ENCODE peak calls at places on chromosome 4, in eight cellular contexts. One of them, this sample, is unnamed.

GRCh38 chr4:46931981-46932380 is 22.9 kb upstream of the COX7B2 start:
- DNase-seq in fibroblast of pulmonary artery: peak; percentile 64
- DNase-seq in ovary: no peak
- DNase-seq in esophagus muscularis mucosa: no peak
- DNase-seq in osteocyte: no peak
- DNase-seq in GM13977: no peak
- DNase-seq in thoracic aorta: no peak
- DNase-seq in fibroblast of lung: peak; percentile 76
- DNase-seq in this sample: no peak

GRCh38 chr4:74444891-74445642 is at the start of gene AREG:
- DNase-seq in fibroblast of pulmonary artery: peak; percentile 92
- DNase-seq in ovary: peak; percentile 77
- DNase-seq in esophagus muscularis mucosa: peak; percentile 94
- DNase-seq in osteocyte: peak; percentile 85
- DNase-seq in GM13977: peak; percentile 74
- DNase-seq in thoracic aorta: peak; percentile 33
- DNase-seq in fibroblast of lung: peak; percentile 88
- DNase-seq in this sample: peak; percentile 63

GRCh38 chr4:88291003-88291402 is 6.6 kb upstream of the PPM1K start:
- DNase-seq in fibroblast of pulmonary artery: peak; percentile 55
- DNase-seq in ovary: no peak
- DNase-seq in esophagus muscularis mucosa: peak; percentile 55
- DNase-seq in osteocyte: no peak
- DNase-seq in GM13977: no peak
- DNase-seq in thoracic aorta: no peak
- DNase-seq in fibroblast of lung: peak; percentile 60
- DNase-seq in this sample: no peak

GRCh38 chr4:96164814-96165351 is 325.0 kb downstream of the PDHA2 start:
- DNase-seq in fibroblast of pulmonary artery: peak; percentile 92
- DNase-seq in ovary: no peak
- DNase-seq in esophagus muscularis mucosa: no peak
- DNase-seq in osteocyte: no peak
- DNase-seq in GM13977: no peak
- DNase-seq in thoracic aorta: no peak
- DNase-seq in fibroblast of lung: peak; percentile 75
- DNase-seq in this sample: no peak

GRCh38 chr4:105306158-105306781 is 159.6 kb downstream of the TET2 start:
- DNase-seq in fibroblast of pulmonary artery: peak; percentile 2
- DNase-seq in ovary: no peak
- DNase-seq in esophagus muscularis mucosa: no peak
- DNase-seq in osteocyte: no peak
- DNase-seq in GM13977: peak; percentile 65
- DNase-seq in thoracic aorta: no peak
- DNase-seq in fibroblast of lung: no peak
- DNase-seq in this sample: no peak

GRCh38 chr4:153207027-153207426 is 2.8 kb downstream of the TRIM2 start:
- DNase-seq in fibroblast of pulmonary artery: no peak
- DNase-seq in ovary: no peak
- DNase-seq in esophagus muscularis mucosa: no peak
- DNase-seq in osteocyte: no peak
- DNase-seq in GM13977: no peak
- DNase-seq in thoracic aorta: no peak
- DNase-seq in fibroblast of lung: no peak
- DNase-seq in this sample: no peak

GRCh38 chr4:138555584-138555983 is 313.4 kb upstream of the SLC7A11 start:
- DNase-seq in fibroblast of pulmonary artery: peak; percentile 53
- DNase-seq in ovary: no peak
- DNase-seq in esophagus muscularis mucosa: no peak
- DNase-seq in osteocyte: no peak
- DNase-seq in GM13977: no peak
- DNase-seq in thoracic aorta: no peak
- DNase-seq in fibroblast of lung: peak; percentile 28
- DNase-seq in this sample: no peak

GRCh38 chr4:113961322-113961698 is 18.1 kb downstream of the ARSJ start:
- DNase-seq in fibroblast of pulmonary artery: peak; percentile 89
- DNase-seq in ovary: no peak
- DNase-seq in esophagus muscularis mucosa: no peak
- DNase-seq in osteocyte: no peak
- DNase-seq in GM13977: no peak
- DNase-seq in thoracic aorta: no peak
- DNase-seq in fibroblast of lung: peak; percentile 85
- DNase-seq in this sample: no peak

GRCh38 chr4:145132521-145133098 is 34.5 kb downstream of the ABCE1 start:
- DNase-seq in fibroblast of pulmonary artery: peak; percentile 35
- DNase-seq in ovary: no peak
- DNase-seq in esophagus muscularis mucosa: no peak
- DNase-seq in osteocyte: no peak
- DNase-seq in GM13977: peak; percentile 49
- DNase-seq in thoracic aorta: no peak
- DNase-seq in fibroblast of lung: peak; percentile 26
- DNase-seq in this sample: no peak

GRCh38 chr4:56666279-56666678 is 14.8 kb downstream of the HOPX start:
- DNase-seq in fibroblast of pulmonary artery: no peak
- DNase-seq in ovary: no peak
- DNase-seq in esophagus muscularis mucosa: no peak
- DNase-seq in osteocyte: no peak
- DNase-seq in GM13977: no peak
- DNase-seq in thoracic aorta: no peak
- DNase-seq in fibroblast of lung: no peak
- DNase-seq in this sample: no peak

GRCh38 chr4:1723131-1723801 is 1.9 kb downstream of the TACC3 start:
- DNase-seq in fibroblast of pulmonary artery: no peak
- DNase-seq in ovary: peak; percentile 19
- DNase-seq in esophagus muscularis mucosa: no peak
- DNase-seq in osteocyte: no peak
- DNase-seq in GM13977: peak; percentile 46
- DNase-seq in thoracic aorta: no peak
- DNase-seq in fibroblast of lung: no peak
- DNase-seq in this sample: no peak

GRCh38 chr4:71272976-71273375 is 65.8 kb upstream of the SLC4A4 start:
- DNase-seq in fibroblast of pulmonary artery: no peak
- DNase-seq in ovary: no peak
- DNase-seq in esophagus muscularis mucosa: no peak
- DNase-seq in osteocyte: no peak
- DNase-seq in GM13977: no peak
- DNase-seq in thoracic aorta: no peak
- DNase-seq in fibroblast of lung: no peak
- DNase-seq in this sample: no peak

GRCh38 chr4:6674500-6675149 is 19.1 kb upstream of the S100P start:
- DNase-seq in fibroblast of pulmonary artery: peak; percentile 41
- DNase-seq in ovary: no peak
- DNase-seq in esophagus muscularis mucosa: no peak
- DNase-seq in osteocyte: no peak
- DNase-seq in GM13977: peak; percentile 76
- DNase-seq in thoracic aorta: no peak
- DNase-seq in fibroblast of lung: peak; percentile 40
- DNase-seq in this sample: no peak

GRCh38 chr4:1489639-1489995 is 83.4 kb upstream of the NKX1-1 start:
- DNase-seq in fibroblast of pulmonary artery: no peak
- DNase-seq in ovary: no peak
- DNase-seq in esophagus muscularis mucosa: no peak
- DNase-seq in osteocyte: no peak
- DNase-seq in GM13977: no peak
- DNase-seq in thoracic aorta: no peak
- DNase-seq in fibroblast of lung: no peak
- DNase-seq in this sample: no peak

GRCh38 chr4:88211473-88212252 is 53.2 kb upstream of the ABCG2 start:
- DNase-seq in fibroblast of pulmonary artery: peak; percentile 61
- DNase-seq in ovary: no peak
- DNase-seq in esophagus muscularis mucosa: peak; percentile 85
- DNase-seq in osteocyte: no peak
- DNase-seq in GM13977: peak; percentile 64
- DNase-seq in thoracic aorta: no peak
- DNase-seq in fibroblast of lung: peak; percentile 59
- DNase-seq in this sample: no peak

GRCh38 chr4:83109480-83110221 is 4.9 kb downstream of the PLAC8 start:
- DNase-seq in fibroblast of pulmonary artery: peak; percentile 14
- DNase-seq in ovary: peak; percentile 33
- DNase-seq in esophagus muscularis mucosa: no peak
- DNase-seq in osteocyte: no peak
- DNase-seq in GM13977: peak; percentile 32
- DNase-seq in thoracic aorta: no peak
- DNase-seq in fibroblast of lung: no peak
- DNase-seq in this sample: no peak

GRCh38 chr4:163331629-163332360 is 601 bp downstream of the NPY1R start:
- DNase-seq in fibroblast of pulmonary artery: peak; percentile 28
- DNase-seq in ovary: peak; percentile 16
- DNase-seq in esophagus muscularis mucosa: no peak
- DNase-seq in osteocyte: no peak
- DNase-seq in GM13977: no peak
- DNase-seq in thoracic aorta: no peak
- DNase-seq in fibroblast of lung: peak; percentile 15
- DNase-seq in this sample: no peak

GRCh38 chr4:76430519-76431388 is 4.3 kb upstream of the SHROOM3 start:
- DNase-seq in fibroblast of pulmonary artery: peak; percentile 75
- DNase-seq in ovary: no peak
- DNase-seq in esophagus muscularis mucosa: no peak
- DNase-seq in osteocyte: no peak
- DNase-seq in GM13977: peak; percentile 62
- DNase-seq in thoracic aorta: no peak
- DNase-seq in fibroblast of lung: peak; percentile 77
- DNase-seq in this sample: no peak

GRCh38 chr4:76434901-76435688 is at the start of gene SHROOM3:
- DNase-seq in fibroblast of pulmonary artery: no peak
- DNase-seq in ovary: no peak
- DNase-seq in esophagus muscularis mucosa: no peak
- DNase-seq in osteocyte: no peak
- DNase-seq in GM13977: no peak
- DNase-seq in thoracic aorta: no peak
- DNase-seq in fibroblast of lung: no peak
- DNase-seq in this sample: no peak

GRCh38 chr4:76439491-76439890 is 4.5 kb downstream of the SHROOM3 start:
- DNase-seq in fibroblast of pulmonary artery: no peak
- DNase-seq in ovary: no peak
- DNase-seq in esophagus muscularis mucosa: no peak
- DNase-seq in osteocyte: no peak
- DNase-seq in GM13977: no peak
- DNase-seq in thoracic aorta: no peak
- DNase-seq in fibroblast of lung: no peak
- DNase-seq in this sample: no peak

GRCh38 chr4:76435689-76436176 is 704 bp downstream of the SHROOM3 start:
- DNase-seq in fibroblast of pulmonary artery: no peak
- DNase-seq in ovary: no peak
- DNase-seq in esophagus muscularis mucosa: no peak
- DNase-seq in osteocyte: no peak
- DNase-seq in GM13977: no peak
- DNase-seq in thoracic aorta: no peak
- DNase-seq in fibroblast of lung: no peak
- DNase-seq in this sample: no peak
- TF ChIP-seq CTCF in fibroblast of pulmonary artery: no peak
- TF ChIP-seq CTCF in ovary: no peak
- TF ChIP-seq CTCF in esophagus muscularis mucosa: no peak
- TF ChIP-seq CTCF in osteocyte: peak; percentile 19
- TF ChIP-seq CTCF in GM13977: no peak
- TF ChIP-seq CTCF in thoracic aorta: no peak
- TF ChIP-seq CTCF in fibroblast of lung: peak; percentile 18
- TF ChIP-seq CTCF in this sample: no peak

GRCh38 chr4:123662827-123663226 is 266.2 kb downstream of the SPRY1 start:
- DNase-seq in fibroblast of pulmonary artery: no peak
- DNase-seq in ovary: no peak
- DNase-seq in esophagus muscularis mucosa: no peak
- DNase-seq in osteocyte: no peak
- DNase-seq in GM13977: no peak
- DNase-seq in thoracic aorta: no peak
- DNase-seq in fibroblast of lung: no peak
- DNase-seq in this sample: no peak

GRCh38 chr4:123661080-123661737 is 264.6 kb downstream of the SPRY1 start:
- DNase-seq in fibroblast of pulmonary artery: peak; percentile 70
- DNase-seq in ovary: no peak
- DNase-seq in esophagus muscularis mucosa: no peak
- DNase-seq in osteocyte: no peak
- DNase-seq in GM13977: no peak
- DNase-seq in thoracic aorta: no peak
- DNase-seq in fibroblast of lung: peak; percentile 62
- DNase-seq in this sample: no peak

GRCh38 chr4:123659262-123659661 is 262.7 kb downstream of the SPRY1 start:
- DNase-seq in fibroblast of pulmonary artery: no peak
- DNase-seq in ovary: no peak
- DNase-seq in esophagus muscularis mucosa: no peak
- DNase-seq in osteocyte: no peak
- DNase-seq in GM13977: no peak
- DNase-seq in thoracic aorta: no peak
- DNase-seq in fibroblast of lung: no peak
- DNase-seq in this sample: no peak

GRCh38 chr4:123659759-123660158 is 263.2 kb downstream of the SPRY1 start:
- DNase-seq in fibroblast of pulmonary artery: peak; percentile 29
- DNase-seq in ovary: no peak
- DNase-seq in esophagus muscularis mucosa: no peak
- DNase-seq in osteocyte: no peak
- DNase-seq in GM13977: no peak
- DNase-seq in thoracic aorta: no peak
- DNase-seq in fibroblast of lung: peak; percentile 42
- DNase-seq in this sample: no peak
- TF ChIP-seq CTCF in fibroblast of pulmonary artery: peak; percentile 20
- TF ChIP-seq CTCF in ovary: no peak
- TF ChIP-seq CTCF in esophagus muscularis mucosa: peak; percentile 21
- TF ChIP-seq CTCF in osteocyte: peak; percentile 40
- TF ChIP-seq CTCF in GM13977: peak; percentile 23
- TF ChIP-seq CTCF in thoracic aorta: no peak
- TF ChIP-seq CTCF in fibroblast of lung: peak; percentile 21
- TF ChIP-seq CTCF in this sample: no peak

GRCh38 chr4:16268290-16268689 is 42.0 kb upstream of the TAPT1 start:
- DNase-seq in fibroblast of pulmonary artery: no peak
- DNase-seq in ovary: no peak
- DNase-seq in esophagus muscularis mucosa: no peak
- DNase-seq in osteocyte: no peak
- DNase-seq in GM13977: no peak
- DNase-seq in thoracic aorta: no peak
- DNase-seq in fibroblast of lung: no peak
- DNase-seq in this sample: no peak

GRCh38 chr4:16267639-16268038 is 41.4 kb upstream of the TAPT1 start:
- DNase-seq in fibroblast of pulmonary artery: no peak
- DNase-seq in ovary: no peak
- DNase-seq in esophagus muscularis mucosa: no peak
- DNase-seq in osteocyte: no peak
- DNase-seq in GM13977: no peak
- DNase-seq in thoracic aorta: no peak
- DNase-seq in fibroblast of lung: no peak
- DNase-seq in this sample: no peak

GRCh38 chr4:16269742-16270522 is 43.7 kb upstream of the TAPT1 start:
- DNase-seq in fibroblast of pulmonary artery: peak; percentile 84
- DNase-seq in ovary: no peak
- DNase-seq in esophagus muscularis mucosa: no peak
- DNase-seq in osteocyte: no peak
- DNase-seq in GM13977: no peak
- DNase-seq in thoracic aorta: no peak
- DNase-seq in fibroblast of lung: peak; percentile 36
- DNase-seq in this sample: no peak

GRCh38 chr4:16265820-16266219 is 39.5 kb upstream of the TAPT1 start:
- DNase-seq in fibroblast of pulmonary artery: no peak
- DNase-seq in ovary: no peak
- DNase-seq in esophagus muscularis mucosa: no peak
- DNase-seq in osteocyte: no peak
- DNase-seq in GM13977: no peak
- DNase-seq in thoracic aorta: no peak
- DNase-seq in fibroblast of lung: no peak
- DNase-seq in this sample: no peak

GRCh38 chr4:16270654-16271328 is 44.5 kb upstream of the TAPT1 start:
- DNase-seq in fibroblast of pulmonary artery: no peak
- DNase-seq in ovary: no peak
- DNase-seq in esophagus muscularis mucosa: no peak
- DNase-seq in osteocyte: no peak
- DNase-seq in GM13977: no peak
- DNase-seq in thoracic aorta: no peak
- DNase-seq in fibroblast of lung: no peak
- DNase-seq in this sample: no peak
- TF ChIP-seq CTCF in fibroblast of pulmonary artery: peak; percentile 21
- TF ChIP-seq CTCF in ovary: no peak
- TF ChIP-seq CTCF in esophagus muscularis mucosa: peak; percentile 14
- TF ChIP-seq CTCF in osteocyte: no peak
- TF ChIP-seq CTCF in GM13977: peak; percentile 5
- TF ChIP-seq CTCF in thoracic aorta: no peak
- TF ChIP-seq CTCF in fibroblast of lung: peak; percentile 20
- TF ChIP-seq CTCF in this sample: no peak

GRCh38 chr4:54367059-54367458 is 138.0 kb downstream of the PDGFRA start:
- DNase-seq in fibroblast of pulmonary artery: no peak
- DNase-seq in ovary: no peak
- DNase-seq in esophagus muscularis mucosa: no peak
- DNase-seq in osteocyte: no peak
- DNase-seq in GM13977: no peak
- DNase-seq in thoracic aorta: no peak
- DNase-seq in fibroblast of lung: no peak
- DNase-seq in this sample: no peak
- TF ChIP-seq CTCF in fibroblast of pulmonary artery: no peak
- TF ChIP-seq CTCF in ovary: no peak
- TF ChIP-seq CTCF in esophagus muscularis mucosa: no peak
- TF ChIP-seq CTCF in osteocyte: peak; percentile 24
- TF ChIP-seq CTCF in GM13977: no peak
- TF ChIP-seq CTCF in thoracic aorta: no peak
- TF ChIP-seq CTCF in fibroblast of lung: no peak
- TF ChIP-seq CTCF in this sample: no peak